ENCODE peak calls at places on chromosomes 7 and 10, in ten cellular contexts. D, X, T, G, Z, Y, P, S, R and U are unnamed samples.

GRCh38 chr10:131166486-131166885 is 145.0 kb downstream of the TCERG1L start:
- DNase-seq in D (no peak), X (no peak), T (no peak), G (no peak), Z (no peak), Y (no peak), P (no peak), S (no peak), R (no peak), U (no peak)

GRCh38 chr10:77946084-77946483 is 19.5 kb upstream of the DLG5 start:
- DNase-seq in D (no peak), X (no peak), T (no peak), G (no peak), Z (no peak), Y (peak; percentile 23), P (no peak), S (no peak), R (peak; percentile 27), U (no peak)

GRCh38 chr7:152366662-152367061 is 69.1 kb downstream of the KMT2C start:
- DNase-seq in D (no peak), X (no peak), T (no peak), G (no peak), Z (no peak), Y (no peak), P (no peak), S (no peak), R (no peak), U (peak; percentile 39)

GRCh38 chr7:117724898-117725297 is 148.3 kb downstream of the CTTNBP2 start:
- DNase-seq in D (no peak), X (no peak), T (no peak), G (no peak), Z (no peak), Y (no peak), P (no peak), S (no peak), R (no peak), U (no peak)

GRCh38 chr7:44735403-44736165 is 13.1 kb upstream of the ZMIZ2 start:
- DNase-seq in D (peak; percentile 96), X (no peak), T (no peak), G (no peak), Z (peak; percentile 95), Y (peak; percentile 98), P (no peak), S (peak; percentile 68), R (no peak), U (no peak)

GRCh38 chr7:128454808-128455555 is 696 bp upstream of the HILPDA start:
- DNase-seq in D (no peak), X (peak; percentile 21), T (no peak), G (no peak), Z (peak; percentile 13), Y (peak; percentile 28), P (no peak), S (peak; percentile 28), R (no peak), U (no peak)

GRCh38 chr7:132242192-132242812 is 334.0 kb downstream of the PLXNA4 start:
- DNase-seq in D (no peak), X (no peak), T (no peak), G (peak; percentile 53), Z (no peak), Y (no peak), P (no peak), S (no peak), R (no peak), U (no peak)

GRCh38 chr7:107922891-107923290 is 31.9 kb downstream of the DLD start:
- DNase-seq in D (no peak), X (no peak), T (no peak), G (no peak), Z (peak; percentile 22), Y (no peak), P (no peak), S (no peak), R (no peak), U (no peak)

GRCh38 chr7:95865716-95866371 is 93.5 kb downstream of the DYNC1I1 start:
- DNase-seq in D (no peak), X (no peak), T (no peak), G (peak; percentile 23), Z (peak; percentile 32), Y (no peak), P (no peak), S (peak; percentile 19), R (no peak), U (no peak)

GRCh38 chr10:4086041-4086886 is 301.3 kb upstream of the KLF6 start:
- DNase-seq in D (no peak), X (no peak), T (no peak), G (no peak), Z (no peak), Y (no peak), P (no peak), S (no peak), R (no peak), U (no peak)

GRCh38 chr10:92591550-92592140 is 1.3 kb upstream of the KIF11 start:
- DNase-seq in D (peak; percentile 65), X (peak; percentile 95), T (peak; percentile 82), G (peak; percentile 70), Z (peak; percentile 84), Y (peak; percentile 91), P (peak; percentile 86), S (peak; percentile 90), R (peak; percentile 97), U (peak; percentile 94)

GRCh38 chr7:26200113-26200443 is 468 bp downstream of the HNRNPA2B1 start:
- DNase-seq in D (no peak), X (peak; percentile 74), T (peak; percentile 52), G (peak; percentile 92), Z (peak; percentile 24), Y (peak; percentile 57), P (peak; percentile 39), S (peak; percentile 21), R (peak; percentile 76), U (peak; percentile 71)

GRCh38 chr7:2956526-2957368 is 86.9 kb downstream of the CARD11 start:
- DNase-seq in D (no peak), X (no peak), T (no peak), G (no peak), Z (peak; percentile 0), Y (peak; percentile 28), P (no peak), S (peak; percentile 20), R (peak; percentile 49), U (no peak)

GRCh38 chr10:22246680-22247391 is 29.0 kb upstream of the EBLN1 start:
- DNase-seq in D (no peak), X (no peak), T (no peak), G (no peak), Z (no peak), Y (peak; percentile 79), P (no peak), S (peak; percentile 45), R (no peak), U (no peak)

GRCh38 chr10:72315611-72316385 is 38.9 kb downstream of the DNAJB12 start:
- DNase-seq in D (peak; percentile 50), X (no peak), T (no peak), G (peak; percentile 59), Z (peak; percentile 82), Y (no peak), P (no peak), S (peak; percentile 63), R (peak; percentile 77), U (peak; percentile 89)

GRCh38 chr10:23694921-23695824 is 256.3 kb downstream of the OTUD1 start:
- DNase-seq in D (no peak), X (no peak), T (no peak), G (no peak), Z (no peak), Y (no peak), P (no peak), S (no peak), R (no peak), U (no peak)

GRCh38 chr10:33248638-33249037 is 85.8 kb downstream of the NRP1 start:
- DNase-seq in D (no peak), X (peak; percentile 3), T (no peak), G (no peak), Z (peak; percentile 73), Y (peak; percentile 90), P (no peak), S (peak; percentile 65), R (no peak), U (no peak)

GRCh38 chr10:74306227-74306982 is 155.4 kb downstream of the ADK start:
- DNase-seq in D (no peak), X (no peak), T (no peak), G (no peak), Z (no peak), Y (no peak), P (no peak), S (no peak), R (no peak), U (no peak)

GRCh38 chr7:24956021-24956420 is 24.0 kb downstream of the OSBPL3 start:
- DNase-seq in D (no peak), X (no peak), T (no peak), G (no peak), Z (no peak), Y (peak; percentile 61), P (no peak), S (peak; percentile 35), R (no peak), U (no peak)

GRCh38 chr10:59513558-59513957 is 151.2 kb upstream of the FAM13C start:
- DNase-seq in D (no peak), X (no peak), T (no peak), G (no peak), Z (no peak), Y (no peak), P (no peak), S (peak; percentile 14), R (no peak), U (no peak)

GRCh38 chr10:89427629-89428028 is 13.3 kb downstream of the IFIT5 start:
- DNase-seq in D (no peak), X (no peak), T (no peak), G (no peak), Z (peak; percentile 35), Y (peak; percentile 82), P (no peak), S (peak; percentile 71), R (no peak), U (no peak)

GRCh38 chr7:2159176-2159520 is 73.6 kb downstream of the MAD1L1 start:
- DNase-seq in D (no peak), X (no peak), T (no peak), G (no peak), Z (no peak), Y (no peak), P (no peak), S (no peak), R (no peak), U (no peak)

GRCh38 chr7:111640416-111640815 is 78.1 kb upstream of the IMMP2L start:
- DNase-seq in D (no peak), X (no peak), T (no peak), G (no peak), Z (no peak), Y (no peak), P (no peak), S (no peak), R (no peak), U (no peak)

GRCh38 chr10:89165923-89166322 is 41.2 kb downstream of the CH25H start:
- DNase-seq in D (no peak), X (no peak), T (no peak), G (no peak), Z (no peak), Y (peak; percentile 22), P (no peak), S (peak; percentile 19), R (no peak), U (no peak)

GRCh38 chr10:42962902-42963231 is 114.0 kb upstream of the RET start:
- DNase-seq in D (no peak), X (no peak), T (no peak), G (no peak), Z (no peak), Y (no peak), P (no peak), S (no peak), R (no peak), U (peak; percentile 20)

GRCh38 chr7:124276005-124276606 is 243.2 kb upstream of the TMEM229A start:
- DNase-seq in D (peak; percentile 1), X (peak; percentile 33), T (no peak), G (no peak), Z (no peak), Y (peak; percentile 32), P (peak; percentile 31), S (peak; percentile 3), R (no peak), U (no peak)

GRCh38 chr10:73017955-73018480 is 63.4 kb upstream of the PLA2G12B start:
- DNase-seq in D (no peak), X (no peak), T (no peak), G (no peak), Z (no peak), Y (no peak), P (no peak), S (no peak), R (peak; percentile 66), U (no peak)

GRCh38 chr10:29858352-29859267 is 200.8 kb downstream of the JCAD start:
- DNase-seq in D (no peak), X (no peak), T (no peak), G (peak; percentile 3), Z (peak; percentile 44), Y (peak; percentile 74), P (no peak), S (peak; percentile 63), R (peak; percentile 80), U (peak; percentile 57)